ENCODE peak calls at places on chromosomes 3 and 15, in seven cellular contexts. X, I, M, L, R, D and C are unnamed samples.

GRCh38 chr15:77021803-77022381 is 27.0 kb downstream of the PSTPIP1 start:
- DNase-seq in X (peak; percentile 25), I (no peak), M (peak; percentile 29), L (no peak), R (no peak), D (no peak), C (no peak)

GRCh38 chr3:150147776-150148175 is 177.1 kb upstream of the PFN2 start:
- DNase-seq in X (no peak), I (no peak), M (peak; percentile 82), L (no peak), R (no peak), D (no peak), C (peak; percentile 93)

GRCh38 chr3:195007794-195008193 is 263.2 kb downstream of the XXYLT1 start:
- DNase-seq in X (no peak), I (no peak), M (no peak), L (no peak), R (no peak), D (no peak), C (peak; percentile 27)

GRCh38 chr15:63896336-63897115 is 62.8 kb upstream of the HERC1 start:
- DNase-seq in X (no peak), I (no peak), M (peak; percentile 89), L (no peak), R (no peak), D (no peak), C (no peak)

GRCh38 chr3:123760817-123761216 is 123.3 kb downstream of the MYLK start:
- DNase-seq in X (no peak), I (no peak), M (no peak), L (no peak), R (no peak), D (no peak), C (no peak)

GRCh38 chr15:50854594-50855490 is 53.6 kb upstream of the AP4E1 start:
- DNase-seq in X (peak; percentile 96), I (no peak), M (peak; percentile 62), L (peak; percentile 45), R (no peak), D (no peak), C (no peak)

GRCh38 chr3:139339219-139339906 is 4.5 kb upstream of the MRPS22 start:
- DNase-seq in X (no peak), I (no peak), M (peak; percentile 90), L (no peak), R (no peak), D (no peak), C (no peak)

GRCh38 chr15:88915354-88915753 is 2.2 kb upstream of the MFGE8 start:
- DNase-seq in X (no peak), I (no peak), M (no peak), L (no peak), R (no peak), D (no peak), C (no peak)

GRCh38 chr15:87597346-87598052 is 659.0 kb downstream of the NTRK3 start:
- DNase-seq in X (no peak), I (no peak), M (peak; percentile 82), L (no peak), R (no peak), D (no peak), C (no peak)

GRCh38 chr3:59820352-59820934 is 770.6 kb upstream of the CFAP20DC start:
- DNase-seq in X (peak; percentile 22), I (no peak), M (peak; percentile 67), L (no peak), R (no peak), D (no peak), C (no peak)

GRCh38 chr15:33292718-33293307 is 18.0 kb upstream of the RYR3 start:
- DNase-seq in X (peak; percentile 41), I (peak; percentile 92), M (peak; percentile 56), L (peak; percentile 55), R (peak; percentile 21), D (peak; percentile 53), C (peak; percentile 26)

GRCh38 chr3:184258926-184259325 is 2.4 kb downstream of the CAMK2N2 start:
- DNase-seq in X (no peak), I (no peak), M (no peak), L (no peak), R (no peak), D (no peak), C (no peak)

GRCh38 chr3:42502429-42503250 is at the start of gene VIPR1:
- DNase-seq in X (peak; percentile 78), I (peak; percentile 86), M (peak; percentile 81), L (peak; percentile 92), R (peak; percentile 93), D (no peak), C (peak; percentile 80)

GRCh38 chr3:194596906-194597305 is 36.3 kb downstream of the TMEM44 start:
- DNase-seq in X (no peak), I (no peak), M (no peak), L (no peak), R (no peak), D (no peak), C (no peak)